ENCODE peak calls at places on chromosomes 2 and 18, in six cellular contexts. D is dorsolateral prefrontal cortex, N is D721Med, P is H9, F is ACHN, A is GM06990. K is an unnamed sample.
A peak's percentile ranks its signal among the peaks of the same experiment; 100 is the strongest.

GRCh38 chr18:68763082-68763481 is 34.8 kb upstream of the CCDC102B start:
- DNase-seq in P (no peak), F (no peak), D (no peak), A (no peak), N (no peak), K (no peak)

GRCh38 chr2:163734911-163735691 is 707 bp downstream of the FIGN start:
- DNase-seq in F (peak; percentile 48), D (no peak), N (no peak), P (no peak), A (no peak), K (no peak)

GRCh38 chr2:45009928-45010705 is 865 bp upstream of the SIX2 start:
- DNase-seq in N (no peak), F (peak; percentile 61), D (no peak), A (no peak), P (no peak), K (peak; percentile 48)

GRCh38 chr18:43879350-43879749 is 602.1 kb upstream of the SYT4 start:
- DNase-seq in P (no peak), N (no peak), F (no peak), D (no peak), A (no peak), K (no peak)

GRCh38 chr18:61741881-61742280 is 150.9 kb downstream of the RNF152 start:
- DNase-seq in P (no peak), N (no peak), D (no peak), F (no peak), A (no peak), K (no peak)

GRCh38 chr2:112920923-112921532 is 10.1 kb downstream of the IL37 start:
- DNase-seq in F (no peak), P (no peak), D (no peak), N (no peak), A (no peak), K (no peak)

GRCh38 chr2:126756125-126756524 is 100.2 kb downstream of the GYPC start:
- DNase-seq in F (no peak), N (no peak), A (no peak), P (no peak), D (no peak), K (no peak)

GRCh38 chr2:217808326-217808725 is 194.5 kb downstream of the TNS1 start:
- DNase-seq in D (no peak), P (no peak), F (no peak), A (no peak), N (no peak), K (no peak)

GRCh38 chr18:13245481-13246000 is 27.0 kb downstream of the LDLRAD4 start:
- DNase-seq in P (no peak), A (no peak), D (peak; percentile 8), N (no peak), F (no peak), K (no peak)

GRCh38 chr2:104447831-104448434 is 406.0 kb upstream of the POU3F3 start:
- DNase-seq in A (no peak), D (no peak), F (peak; percentile 58), P (no peak), N (no peak), K (no peak)

GRCh38 chr2:220162320-220162719 is 534.9 kb downstream of the SLC4A3 start:
- DNase-seq in N (no peak), A (no peak), F (no peak), P (no peak), D (no peak), K (no peak)

GRCh38 chr18:36752929-36753865 is 75.6 kb downstream of the TPGS2 start:
- DNase-seq in F (no peak), P (no peak), N (no peak), D (no peak), A (no peak), K (no peak)

GRCh38 chr2:86035371-86035882 is 70.3 kb downstream of the POLR1A start:
- DNase-seq in P (no peak), A (no peak), N (no peak), D (no peak), F (no peak), K (no peak)

GRCh38 chr18:683531-683930 is 26.1 kb downstream of the TYMS start:
- DNase-seq in N (no peak), A (no peak), D (no peak), P (no peak), F (no peak), K (no peak)

GRCh38 chr18:58158008-58158407 is 114.0 kb downstream of the NEDD4L start:
- DNase-seq in P (no peak), D (no peak), A (no peak), N (no peak), F (no peak), K (no peak)

GRCh38 chr2:174334781-174335604 is at the start of gene SP9:
- DNase-seq in F (no peak), A (peak; percentile 48), P (peak; percentile 93), N (peak; percentile 86), D (no peak), K (peak; percentile 75)

GRCh38 chr2:128301501-128301966 is 17.1 kb downstream of the HS6ST1 start:
- DNase-seq in D (peak; percentile 75), P (no peak), F (peak; percentile 52), A (no peak), N (no peak), K (no peak)